ENCODE peak calls at places on chromosomes 6 and 20, in four cellular contexts. One of them, this sample, is unnamed.

GRCh38 chr6:38080889-38081288 is 261.4 kb downstream of the ZFAND3 start:
- DNase-seq in stimulated activated naive CD8-positive, alpha-beta T cell treated with anti-CD3 and anti-CD28 coated beads, Interleukin-15, Interleukin-2, amounts not matched to agents 100 U/mL and 50 U/mL, for 24 hours: no peak
- DNase-seq in Peyer's patch: no peak
- DNase-seq in activated CD4-positive, alpha-beta T cell treated with anti-CD3 and anti-CD28 coated beads for 4 hours: no peak
- DNase-seq in this sample: no peak

GRCh38 chr6:106223300-106223930 is 102.1 kb downstream of the ATG5 start:
- DNase-seq in stimulated activated naive CD8-positive, alpha-beta T cell treated with anti-CD3 and anti-CD28 coated beads, Interleukin-15, Interleukin-2, amounts not matched to agents 100 U/mL and 50 U/mL, for 24 hours: peak; percentile 71
- DNase-seq in Peyer's patch: no peak
- DNase-seq in activated CD4-positive, alpha-beta T cell treated with anti-CD3 and anti-CD28 coated beads for 4 hours: peak; percentile 83
- DNase-seq in this sample: peak; percentile 65

GRCh38 chr20:42652261-42652660 is 537.4 kb downstream of the PTPRT start:
- DNase-seq in stimulated activated naive CD8-positive, alpha-beta T cell treated with anti-CD3 and anti-CD28 coated beads, Interleukin-15, Interleukin-2, amounts not matched to agents 100 U/mL and 50 U/mL, for 24 hours: no peak
- DNase-seq in Peyer's patch: no peak
- DNase-seq in activated CD4-positive, alpha-beta T cell treated with anti-CD3 and anti-CD28 coated beads for 4 hours: no peak
- DNase-seq in this sample: no peak

GRCh38 chr6:18323935-18324707 is 59.8 kb upstream of the DEK start:
- DNase-seq in stimulated activated naive CD8-positive, alpha-beta T cell treated with anti-CD3 and anti-CD28 coated beads, Interleukin-15, Interleukin-2, amounts not matched to agents 100 U/mL and 50 U/mL, for 24 hours: no peak
- DNase-seq in Peyer's patch: no peak
- DNase-seq in activated CD4-positive, alpha-beta T cell treated with anti-CD3 and anti-CD28 coated beads for 4 hours: peak; percentile 3
- DNase-seq in this sample: peak; percentile 47

GRCh38 chr6:157229733-157230132 is 93.6 kb downstream of the TMEM242 start:
- DNase-seq in stimulated activated naive CD8-positive, alpha-beta T cell treated with anti-CD3 and anti-CD28 coated beads, Interleukin-15, Interleukin-2, amounts not matched to agents 100 U/mL and 50 U/mL, for 24 hours: no peak
- DNase-seq in Peyer's patch: peak; percentile 63
- DNase-seq in activated CD4-positive, alpha-beta T cell treated with anti-CD3 and anti-CD28 coated beads for 4 hours: no peak
- DNase-seq in this sample: peak; percentile 99

GRCh38 chr6:136952714-136953260 is 30.7 kb downstream of the SLC35D3 start:
- DNase-seq in stimulated activated naive CD8-positive, alpha-beta T cell treated with anti-CD3 and anti-CD28 coated beads, Interleukin-15, Interleukin-2, amounts not matched to agents 100 U/mL and 50 U/mL, for 24 hours: no peak
- DNase-seq in Peyer's patch: no peak
- DNase-seq in activated CD4-positive, alpha-beta T cell treated with anti-CD3 and anti-CD28 coated beads for 4 hours: no peak
- DNase-seq in this sample: peak; percentile 57

GRCh38 chr6:13457577-13457976 is 29.8 kb downstream of the GFOD1 start:
- DNase-seq in stimulated activated naive CD8-positive, alpha-beta T cell treated with anti-CD3 and anti-CD28 coated beads, Interleukin-15, Interleukin-2, amounts not matched to agents 100 U/mL and 50 U/mL, for 24 hours: no peak
- DNase-seq in Peyer's patch: no peak
- DNase-seq in activated CD4-positive, alpha-beta T cell treated with anti-CD3 and anti-CD28 coated beads for 4 hours: no peak
- DNase-seq in this sample: no peak

GRCh38 chr20:15949391-15949790 is 623.9 kb downstream of the KIF16B start:
- DNase-seq in stimulated activated naive CD8-positive, alpha-beta T cell treated with anti-CD3 and anti-CD28 coated beads, Interleukin-15, Interleukin-2, amounts not matched to agents 100 U/mL and 50 U/mL, for 24 hours: no peak
- DNase-seq in Peyer's patch: no peak
- DNase-seq in activated CD4-positive, alpha-beta T cell treated with anti-CD3 and anti-CD28 coated beads for 4 hours: no peak
- DNase-seq in this sample: no peak

GRCh38 chr6:3135668-3136297 is 17.3 kb downstream of the BPHL start:
- DNase-seq in stimulated activated naive CD8-positive, alpha-beta T cell treated with anti-CD3 and anti-CD28 coated beads, Interleukin-15, Interleukin-2, amounts not matched to agents 100 U/mL and 50 U/mL, for 24 hours: no peak
- DNase-seq in Peyer's patch: no peak
- DNase-seq in activated CD4-positive, alpha-beta T cell treated with anti-CD3 and anti-CD28 coated beads for 4 hours: no peak
- DNase-seq in this sample: peak; percentile 76

GRCh38 chr20:39853050-39853449 is 836.0 kb downstream of the MAFB start:
- DNase-seq in stimulated activated naive CD8-positive, alpha-beta T cell treated with anti-CD3 and anti-CD28 coated beads, Interleukin-15, Interleukin-2, amounts not matched to agents 100 U/mL and 50 U/mL, for 24 hours: no peak
- DNase-seq in Peyer's patch: no peak
- DNase-seq in activated CD4-positive, alpha-beta T cell treated with anti-CD3 and anti-CD28 coated beads for 4 hours: no peak
- DNase-seq in this sample: no peak

This sample was measured in NCI-H774.